ENCODE peak calls at places on chromosome 6, in five cellular contexts. Y is breast epithelium, W is transverse colon, B is lower leg skin, H is esophagus squamous epithelium. Z is an unnamed sample.

GRCh38 chr6:154653853-154654252 is 79.4 kb upstream of the SCAF8 start:
- DNase-seq in H (no peak), B (no peak), W (no peak), Y (no peak), Z (no peak)

GRCh38 chr6:127367023-127367375 is 23.6 kb upstream of the ECHDC1 start:
- DNase-seq in W (no peak), H (no peak), B (no peak), Y (no peak), Z (no peak)

GRCh38 chr6:149316108-149316727 is 1.3 kb upstream of the TAB2 start:
- DNase-seq in B (no peak), Y (no peak), H (no peak), W (no peak), Z (no peak)

GRCh38 chr6:168194732-168195565 is 115.9 kb upstream of the FRMD1 start:
- DNase-seq in H (no peak), W (no peak), B (peak; percentile 78), Y (no peak), Z (no peak)

GRCh38 chr6:28658475-28659249 is 133.0 kb downstream of the GPX5 start:
- DNase-seq in H (no peak), W (no peak), Y (no peak), B (no peak), Z (no peak)

GRCh38 chr6:88166901-88167624 is 916 bp upstream of the CNR1 start:
- DNase-seq in W (no peak), H (no peak), B (no peak), Y (no peak), Z (no peak)

GRCh38 chr6:40710626-40711354 is 123.6 kb upstream of the LRFN2 start:
- DNase-seq in Y (no peak), W (no peak), H (no peak), B (no peak), Z (no peak)

GRCh38 chr6:23414204-23414501 is 711.9 kb upstream of the NRSN1 start:
- DNase-seq in Y (no peak), H (no peak), B (no peak), W (no peak), Z (no peak)

GRCh38 chr6:134420638-134421181 is 102.8 kb upstream of the SGK1 start:
- DNase-seq in Y (no peak), H (no peak), B (no peak), W (no peak), Z (no peak)

GRCh38 chr6:7541175-7542064 is at the start of gene DSP:
- DNase-seq in Y (peak; percentile 85), W (peak; percentile 90), B (peak; percentile 91), H (no peak), Z (peak; percentile 49)
- TF ChIP-seq POLR2A in Y (peak; percentile 40), W (peak; percentile 98), B (no peak), H (no peak), Z (no peak)

GRCh38 chr6:43679057-43679456 is 8.5 kb downstream of the MRPS18A start:
- DNase-seq in Y (no peak), B (no peak), H (no peak), W (no peak), Z (no peak)

GRCh38 chr6:43680583-43681120 is 6.9 kb downstream of the MRPS18A start:
- DNase-seq in W (no peak), H (no peak), Y (no peak), B (no peak), Z (no peak)

GRCh38 chr6:43677759-43678158 is 9.8 kb downstream of the MRPS18A start:
- DNase-seq in W (no peak), Y (no peak), B (no peak), H (no peak), Z (no peak)

GRCh38 chr6:43676962-43677606 is 10.5 kb downstream of the MRPS18A start:
- DNase-seq in Y (no peak), H (no peak), B (no peak), W (no peak), Z (no peak)

GRCh38 chr6:43678341-43678740 is 9.2 kb downstream of the MRPS18A start:
- DNase-seq in W (no peak), H (no peak), Y (no peak), B (no peak), Z (no peak)
- TF ChIP-seq POLR2A in W (no peak), H (no peak), Y (no peak), B (no peak), Z (no peak)

GRCh38 chr6:85594197-85594930 is 706 bp upstream of the SNX14 start:
- DNase-seq in B (no peak), W (no peak), H (no peak), Y (no peak), Z (no peak)

GRCh38 chr6:85592044-85592443 is 1.6 kb downstream of the SNX14 start:
- DNase-seq in H (no peak), W (no peak), B (no peak), Y (no peak), Z (no peak)

GRCh38 chr6:85591207-85591606 is 2.5 kb downstream of the SNX14 start:
- DNase-seq in W (no peak), Y (no peak), B (no peak), H (no peak), Z (no peak)

GRCh38 chr6:85593438-85594196 is at the start of gene SNX14:
- DNase-seq in Y (peak; percentile 95), B (peak; percentile 99), H (peak; percentile 76), W (peak; percentile 96), Z (peak; percentile 76)
- TF ChIP-seq POLR2A in Y (no peak), B (no peak), H (no peak), W (peak; percentile 93), Z (peak; percentile 75)

DNA sequence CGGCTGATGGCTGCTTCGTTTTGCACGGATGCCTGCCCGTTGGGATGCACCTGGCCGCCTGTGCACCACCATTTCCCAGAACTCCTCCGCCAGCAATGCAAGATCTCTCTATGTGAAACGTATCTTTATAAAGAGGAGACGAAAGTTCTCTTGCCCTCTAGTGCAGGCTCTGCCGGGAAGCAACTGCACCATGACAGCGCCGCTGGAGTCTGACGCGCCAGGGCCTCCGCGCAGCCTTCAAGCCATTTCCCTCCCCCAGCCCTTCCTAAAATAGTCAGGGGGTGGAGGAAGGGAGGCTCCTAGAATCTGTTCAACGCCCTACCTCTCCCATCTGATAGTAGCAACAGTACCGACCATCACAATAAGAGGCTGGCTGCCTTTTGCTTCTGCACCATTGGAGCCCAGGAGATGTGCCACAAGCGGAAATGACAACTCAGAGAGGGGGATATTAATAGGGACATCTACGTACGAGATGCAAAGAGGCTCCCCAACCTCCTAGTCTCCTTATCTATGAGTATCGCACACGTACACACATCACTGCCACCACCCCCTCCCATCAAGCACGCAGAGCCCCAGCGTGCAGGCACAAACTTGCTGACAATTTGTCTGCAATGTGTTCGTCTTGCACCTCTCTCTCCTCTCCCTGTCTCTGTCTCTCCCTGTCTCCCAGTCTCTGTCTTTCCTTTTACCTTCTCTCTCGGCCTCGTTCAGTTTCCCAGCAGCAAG is 1.1 kb downstream of the SYNE1 start:
- DNase-seq in Y (no peak), H (no peak), B (no peak), W (no peak), Z (no peak)
- TF ChIP-seq POLR2A in Y (no peak), H (no peak), B (no peak), W (no peak), Z (no peak)

GRCh38 chr6:143842902-143843688 is at the start of gene LTV1:
- DNase-seq in W (peak; percentile 97), Y (peak; percentile 94), H (peak; percentile 79), B (peak; percentile 99), Z (peak; percentile 91)
- TF ChIP-seq POLR2A in W (peak; percentile 74), Y (peak; percentile 50), H (no peak), B (no peak), Z (peak; percentile 91)

GRCh38 chr6:2850480-2851150 is 9.0 kb upstream of the SERPINB1 start:
- DNase-seq in W (no peak), H (no peak), B (no peak), Y (no peak), Z (no peak)
- TF ChIP-seq POLR2A in W (no peak), H (no peak), B (no peak), Y (no peak), Z (no peak)